ENCODE peak calls at places on chromosome 21, in nine cellular contexts. Q is stomach, N is islet precursor cell, T is A549, P is renal cortical epithelial cell, C is HCEC 1CT, W is esophagus muscularis mucosa, L is NCI-H1694, R is HT1080. Y is an unnamed sample.

GRCh38 chr21:44930543-44930981 is 9.3 kb upstream of the SLX9 start:
- DNase-seq in Q (no peak), N (no peak), T (no peak), P (no peak), C (no peak), W (no peak), L (no peak), R (no peak), Y (peak; percentile 49)

GRCh38 chr21:26964379-26964778 is 2.5 kb downstream of the ADAMTS5 start:
- DNase-seq in Q (peak; percentile 28), N (peak; percentile 92), T (no peak), P (peak; percentile 70), C (peak; percentile 51), W (no peak), L (no peak), R (no peak), Y (no peak)

GRCh38 chr21:46077674-46078101 is 20.2 kb upstream of the COL6A2 start:
- DNase-seq in Q (peak; percentile 19), N (peak; percentile 46), T (no peak), P (no peak), C (no peak), W (peak; percentile 79), L (no peak), R (no peak), Y (no peak)

GRCh38 chr21:36403713-36404112 is 18.5 kb downstream of the CHAF1B start:
- DNase-seq in Q (no peak), N (no peak), T (no peak), P (no peak), C (no peak), W (no peak), L (no peak), R (no peak), Y (no peak)

GRCh38 chr21:46049890-46050650 is 47.8 kb upstream of the COL6A2 start:
- DNase-seq in Q (no peak), N (peak; percentile 43), T (no peak), P (no peak), C (no peak), W (peak; percentile 89), L (no peak), R (no peak), Y (no peak)

GRCh38 chr21:46021978-46022544 is 40.5 kb downstream of the COL6A1 start:
- DNase-seq in Q (peak; percentile 25), N (peak; percentile 58), T (no peak), P (no peak), C (no peak), W (peak; percentile 93), L (no peak), R (no peak), Y (no peak)

GRCh38 chr21:41809891-41810596 is 43.2 kb upstream of the RIPK4 start:
- DNase-seq in Q (no peak), N (peak; percentile 45), T (no peak), P (no peak), C (no peak), W (no peak), L (no peak), R (no peak), Y (no peak)

GRCh38 chr21:45825209-45825602 is 156.4 kb upstream of the COL6A1 start:
- DNase-seq in Q (no peak), N (peak; percentile 49), T (no peak), P (no peak), C (no peak), W (no peak), L (no peak), R (no peak), Y (no peak)

GRCh38 chr21:31682625-31683024 is 23.1 kb downstream of the SOD1 start:
- DNase-seq in Q (no peak), N (no peak), T (no peak), P (no peak), C (no peak), W (no peak), L (no peak), R (no peak), Y (no peak)

GRCh38 chr21:44987301-44987885 is 47.6 kb downstream of the SLX9 start:
- DNase-seq in Q (no peak), N (no peak), T (no peak), P (no peak), C (no peak), W (no peak), L (no peak), R (no peak), Y (no peak)

GRCh38 chr21:31502537-31503143 is 156.9 kb upstream of the SOD1 start:
- DNase-seq in Q (no peak), N (no peak), T (no peak), P (no peak), C (no peak), W (no peak), L (no peak), R (no peak), Y (no peak)

GRCh38 chr21:17903029-17903806 is 84.1 kb upstream of the C21orf91 start:
- DNase-seq in Q (no peak), N (no peak), T (no peak), P (peak; percentile 38), C (peak; percentile 60), W (no peak), L (peak; percentile 62), R (no peak), Y (peak; percentile 41)

GRCh38 chr21:44845418-44846200 is 27.7 kb upstream of the SUMO3 start:
- DNase-seq in Q (peak; percentile 65), N (peak; percentile 94), T (peak; percentile 77), P (no peak), C (peak; percentile 53), W (peak; percentile 92), L (peak; percentile 69), R (peak; percentile 37), Y (peak; percentile 9)

GRCh38 chr21:29829514-29830255 is 110.1 kb downstream of the GRIK1 start:
- DNase-seq in Q (no peak), N (no peak), T (no peak), P (peak; percentile 4), C (peak; percentile 53), W (no peak), L (no peak), R (peak; percentile 6), Y (no peak)

GRCh38 chr21:34156957-34157356 is 83.6 kb downstream of the MRPS6 start:
- DNase-seq in Q (no peak), N (no peak), T (no peak), P (peak; percentile 47), C (no peak), W (no peak), L (no peak), R (no peak), Y (no peak)

GRCh38 chr21:26934383-26934782 is 32.5 kb downstream of the ADAMTS5 start:
- DNase-seq in Q (no peak), N (no peak), T (no peak), P (no peak), C (no peak), W (no peak), L (no peak), R (no peak), Y (no peak)

GRCh38 chr21:42527489-42528158 is 14.0 kb downstream of the SLC37A1 start:
- DNase-seq in Q (no peak), N (peak; percentile 41), T (no peak), P (no peak), C (no peak), W (no peak), L (no peak), R (no peak), Y (no peak)

GRCh38 chr21:15788847-15789548 is 59.2 kb downstream of the USP25 start:
- DNase-seq in Q (no peak), N (no peak), T (no peak), P (peak; percentile 42), C (peak; percentile 85), W (no peak), L (no peak), R (no peak), Y (no peak)

GRCh38 chr21:26826801-26827200 is 18.4 kb downstream of the ADAMTS1 start:
- DNase-seq in Q (no peak), N (no peak), T (no peak), P (no peak), C (no peak), W (no peak), L (no peak), R (no peak), Y (no peak)

GRCh38 chr21:45662623-45663015 is 19.1 kb downstream of the PCBP3 start:
- DNase-seq in Q (no peak), N (no peak), T (no peak), P (no peak), C (no peak), W (no peak), L (no peak), R (no peak), Y (no peak)

GRCh38 chr21:45457832-45458172 is 52.8 kb downstream of the COL18A1 start:
- DNase-seq in Q (no peak), N (no peak), T (no peak), P (no peak), C (no peak), W (no peak), L (no peak), R (no peak), Y (no peak)

GRCh38 chr21:40014394-40014793 is 147.2 kb downstream of the PCP4 start:
- DNase-seq in Q (no peak), N (no peak), T (no peak), P (no peak), C (no peak), W (no peak), L (no peak), R (no peak), Y (no peak)

GRCh38 chr21:39004776-39005605 is 178.3 kb downstream of the PSMG1 start:
- DNase-seq in Q (peak; percentile 35), N (no peak), T (no peak), P (no peak), C (no peak), W (no peak), L (no peak), R (no peak), Y (no peak)

GRCh38 chr21:26519142-26519541 is 53.9 kb downstream of the CYYR1 start:
- DNase-seq in Q (no peak), N (no peak), T (no peak), P (no peak), C (no peak), W (no peak), L (no peak), R (no peak), Y (no peak)

GRCh38 chr21:28207776-28208175 is 784.9 kb downstream of the LTN1 start:
- DNase-seq in Q (no peak), N (no peak), T (no peak), P (peak; percentile 80), C (peak; percentile 74), W (no peak), L (no peak), R (peak; percentile 18), Y (no peak)

Y was measured in memory B cell.